ENCODE peak calls at places on chromosome 3, in six cellular contexts. One of them, this sample, is unnamed.

GRCh38 chr3:47847256-47847655 is 44.3 kb downstream of the DHX30 start:
- DNase-seq in NCI-H1930: no peak
- DNase-seq in epithelial cell of esophagus: peak; percentile 29
- DNase-seq in dorsolateral prefrontal cortex: no peak
- DNase-seq in stimulated activated CD8-positive, alpha-beta memory T cell treated with anti-CD3 and anti-CD28 coated beads, Interleukin-4, amount 100 ng/mL, for 1 hour: no peak
- DNase-seq in kidney epithelial cell: no peak
- DNase-seq in this sample: no peak

GRCh38 chr3:70933105-70933810 is 620.8 kb upstream of the MDFIC2 start:
- DNase-seq in epithelial cell of esophagus: peak; percentile 44
- DNase-seq in dorsolateral prefrontal cortex: no peak
- DNase-seq in NCI-H1930: no peak
- DNase-seq in stimulated activated CD8-positive, alpha-beta memory T cell treated with anti-CD3 and anti-CD28 coated beads, Interleukin-4, amount 100 ng/mL, for 1 hour: no peak
- DNase-seq in kidney epithelial cell: no peak
- DNase-seq in this sample: no peak

GRCh38 chr3:134938024-134938525 is 143.0 kb downstream of the EPHB1 start:
- DNase-seq in kidney epithelial cell: no peak
- DNase-seq in dorsolateral prefrontal cortex: no peak
- DNase-seq in stimulated activated CD8-positive, alpha-beta memory T cell treated with anti-CD3 and anti-CD28 coated beads, Interleukin-4, amount 100 ng/mL, for 1 hour: no peak
- DNase-seq in NCI-H1930: no peak
- DNase-seq in epithelial cell of esophagus: no peak
- DNase-seq in this sample: no peak

GRCh38 chr3:133535971-133536634 is 37.4 kb upstream of the CDV3 start:
- DNase-seq in epithelial cell of esophagus: peak; percentile 89
- DNase-seq in stimulated activated CD8-positive, alpha-beta memory T cell treated with anti-CD3 and anti-CD28 coated beads, Interleukin-4, amount 100 ng/mL, for 1 hour: no peak
- DNase-seq in kidney epithelial cell: peak; percentile 68
- DNase-seq in NCI-H1930: no peak
- DNase-seq in dorsolateral prefrontal cortex: no peak
- DNase-seq in this sample: no peak

GRCh38 chr3:44355634-44356033 is 17.1 kb downstream of the TCAIM start:
- DNase-seq in dorsolateral prefrontal cortex: no peak
- DNase-seq in kidney epithelial cell: no peak
- DNase-seq in epithelial cell of esophagus: peak; percentile 73
- DNase-seq in stimulated activated CD8-positive, alpha-beta memory T cell treated with anti-CD3 and anti-CD28 coated beads, Interleukin-4, amount 100 ng/mL, for 1 hour: no peak
- DNase-seq in NCI-H1930: no peak
- DNase-seq in this sample: no peak

GRCh38 chr3:169237181-169237580 is 426.3 kb downstream of the MECOM start:
- DNase-seq in dorsolateral prefrontal cortex: no peak
- DNase-seq in epithelial cell of esophagus: no peak
- DNase-seq in NCI-H1930: no peak
- DNase-seq in stimulated activated CD8-positive, alpha-beta memory T cell treated with anti-CD3 and anti-CD28 coated beads, Interleukin-4, amount 100 ng/mL, for 1 hour: no peak
- DNase-seq in kidney epithelial cell: no peak
- DNase-seq in this sample: no peak

GRCh38 chr3:192818126-192818525 is 90.8 kb upstream of the FGF12 start:
- DNase-seq in dorsolateral prefrontal cortex: no peak
- DNase-seq in kidney epithelial cell: no peak
- DNase-seq in stimulated activated CD8-positive, alpha-beta memory T cell treated with anti-CD3 and anti-CD28 coated beads, Interleukin-4, amount 100 ng/mL, for 1 hour: no peak
- DNase-seq in NCI-H1930: no peak
- DNase-seq in epithelial cell of esophagus: no peak
- DNase-seq in this sample: no peak

GRCh38 chr3:166462876-166463275 is 625.7 kb upstream of the BCHE start:
- DNase-seq in epithelial cell of esophagus: no peak
- DNase-seq in dorsolateral prefrontal cortex: no peak
- DNase-seq in NCI-H1930: no peak
- DNase-seq in stimulated activated CD8-positive, alpha-beta memory T cell treated with anti-CD3 and anti-CD28 coated beads, Interleukin-4, amount 100 ng/mL, for 1 hour: no peak
- DNase-seq in kidney epithelial cell: no peak
- DNase-seq in this sample: no peak

GRCh38 chr3:42224658-42225421 is 41.1 kb downstream of the CCK start:
- DNase-seq in NCI-H1930: no peak
- DNase-seq in stimulated activated CD8-positive, alpha-beta memory T cell treated with anti-CD3 and anti-CD28 coated beads, Interleukin-4, amount 100 ng/mL, for 1 hour: no peak
- DNase-seq in epithelial cell of esophagus: no peak
- DNase-seq in dorsolateral prefrontal cortex: no peak
- DNase-seq in kidney epithelial cell: no peak
- DNase-seq in this sample: no peak

GRCh38 chr3:38960953-38961622 is 90.7 kb downstream of the SCN11A start:
- DNase-seq in epithelial cell of esophagus: peak; percentile 66
- DNase-seq in dorsolateral prefrontal cortex: peak; percentile 40
- DNase-seq in NCI-H1930: peak; percentile 11
- DNase-seq in kidney epithelial cell: no peak
- DNase-seq in stimulated activated CD8-positive, alpha-beta memory T cell treated with anti-CD3 and anti-CD28 coated beads, Interleukin-4, amount 100 ng/mL, for 1 hour: no peak
- DNase-seq in this sample: peak; percentile 75